ENCODE peak calls at places on chromosome 9, in eight cellular contexts. T is transverse colon, H is lower leg skin, Z is left ventricle myocardium inferior, U is dorsolateral prefrontal cortex, I is HFFc6, D is astrocyte of the spinal cord, G is upper lobe of right lung. C is an unnamed sample.

GRCh38 chr9:122095010-122095767 is 2.1 kb upstream of the TTLL11 start:
- DNase-seq in T (peak; percentile 56), I (peak; percentile 44), G (no peak), D (peak; percentile 79), U (peak; percentile 56), H (peak; percentile 34), Z (no peak), C (no peak)

GRCh38 chr9:134445000-134445399 is 118.7 kb downstream of the RXRA start:
- DNase-seq in T (no peak), I (no peak), Z (no peak), D (no peak), G (no peak), U (no peak), H (no peak), C (no peak)

GRCh38 chr9:32431196-32431595 is 46.8 kb downstream of the ACO1 start:
- DNase-seq in I (no peak), H (no peak), T (no peak), U (no peak), G (no peak), D (no peak), Z (no peak), C (no peak)

GRCh38 chr9:135498381-135499126 is 1.9 kb upstream of the MRPS2 start:
- DNase-seq in U (no peak), Z (no peak), I (no peak), T (no peak), D (no peak), H (no peak), G (peak; percentile 55), C (no peak)

GRCh38 chr9:128903871-128904371 is 16.9 kb upstream of the PHYHD1 start:
- DNase-seq in T (no peak), G (no peak), Z (no peak), D (no peak), U (no peak), I (no peak), H (no peak), C (no peak)

GRCh38 chr9:131500939-131501541 is 1.7 kb upstream of the POMT1 start:
- DNase-seq in U (no peak), I (peak; percentile 81), G (no peak), H (no peak), T (no peak), D (peak; percentile 78), Z (no peak), C (no peak)

GRCh38 chr9:17614246-17614645 is 35.4 kb downstream of the SH3GL2 start:
- DNase-seq in D (no peak), Z (no peak), T (no peak), G (no peak), H (no peak), U (no peak), I (no peak), C (no peak)

GRCh38 chr9:136089697-136090045 is 5.4 kb downstream of the NACC2 start:
- DNase-seq in G (no peak), H (no peak), I (peak; percentile 22), Z (no peak), D (peak; percentile 55), T (no peak), U (no peak), C (no peak)

GRCh38 chr9:77511525-77511924 is 136.6 kb downstream of the GNA14 start:
- DNase-seq in D (no peak), I (no peak), U (no peak), T (no peak), Z (no peak), G (no peak), H (no peak), C (no peak)

GRCh38 chr9:120926397-120926928 is at the start of gene TRAF1:
- DNase-seq in D (no peak), Z (no peak), H (no peak), G (no peak), T (no peak), I (no peak), U (no peak), C (no peak)

GRCh38 chr9:120927125-120928014 is 774 bp upstream of the TRAF1 start:
- DNase-seq in G (no peak), Z (no peak), D (no peak), T (no peak), U (no peak), H (no peak), I (no peak), C (no peak)

GRCh38 chr9:120929392-120929791 is 2.8 kb upstream of the TRAF1 start:
- DNase-seq in D (no peak), Z (no peak), H (no peak), U (no peak), G (no peak), I (no peak), T (no peak), C (no peak)

GRCh38 chr9:120928015-120928719 is 1.6 kb upstream of the TRAF1 start:
- DNase-seq in T (peak; percentile 67), Z (peak; percentile 46), I (no peak), D (no peak), H (no peak), U (no peak), G (peak; percentile 83), C (no peak)

GRCh38 chr9:120928720-120929389 is 2.3 kb upstream of the TRAF1 start:
- DNase-seq in G (peak; percentile 92), H (peak; percentile 60), D (peak; percentile 48), Z (peak; percentile 81), U (peak; percentile 44), T (peak; percentile 88), I (no peak), C (peak; percentile 78)
- TF ChIP-seq CTCF in G (peak; percentile 36), H (no peak), D (no peak), Z (peak; percentile 51), U (no peak), T (peak; percentile 61), I (peak; percentile 38), C (peak; percentile 47)

GRCh38 chr9:6049798-6050197 is 34.4 kb upstream of the RANBP6 start:
- DNase-seq in Z (no peak), U (no peak), D (no peak), G (no peak), T (peak; percentile 32), H (no peak), I (peak; percentile 35), C (no peak)
- TF ChIP-seq CTCF in Z (no peak), U (no peak), D (peak; percentile 31), G (peak; percentile 33), T (peak; percentile 42), H (no peak), I (peak; percentile 81), C (peak; percentile 35)

GRCh38 chr9:98967257-98967656 is 23.6 kb downstream of the COL15A1 start:
- DNase-seq in I (no peak), G (no peak), U (no peak), D (no peak), T (no peak), Z (no peak), H (no peak), C (no peak)
- TF ChIP-seq CTCF in I (no peak), G (no peak), U (no peak), D (no peak), T (no peak), Z (no peak), H (no peak), C (no peak)

GRCh38 chr9:78775889-78776288 is 479.0 kb downstream of the PSAT1 start:
- DNase-seq in I (no peak), H (no peak), D (no peak), Z (no peak), T (no peak), G (no peak), U (no peak), C (no peak)
- TF ChIP-seq CTCF in I (no peak), H (no peak), D (no peak), Z (no peak), T (no peak), G (no peak), U (no peak), C (no peak)